ENCODE peak calls at places on chromosomes 13 and 19, in four cellular contexts. B is kidney epithelial cell; U is fibroblast of lung; T is CD4-positive, CD25-positive, alpha-beta regulatory T cell. K is an unnamed sample. For H3K36me3, the result is how much of the 10 kb centered on the place peaks cover.

GRCh38 chr19:35268546-35269424 is at the start of gene USF2:
- DNase-seq in B (no peak), T (peak), U (peak), K (peak)

GRCh38 chr13:91533354-91533753 is 134.9 kb downstream of the GPC5 start:
- DNase-seq in U (no peak), B (no peak), T (no peak), K (no peak)

GRCh38 chr13:99150575-99151370 is 49.9 kb upstream of the UBAC2 start:
- DNase-seq in U (peak), B (peak), T (no peak), K (peak)

GRCh38 chr19:34589730-34590129 is 87.2 kb downstream of the SCGB2B2 start:
- DNase-seq in T (no peak), B (no peak), U (no peak), K (no peak)

GRCh38 chr19:15265849-15266248 is 33.6 kb upstream of the EPHX3 start:
- DNase-seq in U (peak), B (peak), T (no peak), K (peak)

GRCh38 chr13:31053098-31053497 is 108.6 kb downstream of the HSPH1 start:
- DNase-seq in B (no peak), U (no peak), T (no peak), K (peak)

GRCh38 chr13:86608739-86609138 is 809.5 kb upstream of the SLITRK6 start:
- DNase-seq in T (no peak), B (no peak), U (no peak), K (no peak)

GRCh38 chr19:49949735-49950589 is 11.0 kb downstream of the SIGLEC11 start:
- DNase-seq in U (no peak), B (no peak), T (no peak), K (no peak)

GRCh38 chr19:31270897-31271568 is 78.2 kb downstream of the TSHZ3 start:
- DNase-seq in T (no peak), U (peak), B (no peak), K (peak)

GRCh38 chr13:76975863-76976262 is 16.0 kb upstream of the CLN5 start:
- DNase-seq in B (no peak), T (no peak), U (no peak), K (no peak)

GRCh38 chr13:39527961-39528720 is 74.9 kb downstream of the LHFPL6 start:
- DNase-seq in T (no peak), B (peak), U (peak), K (peak)

GRCh38 chr13:112506046-112506445 is 81.9 kb downstream of the TUBGCP3 start:
- DNase-seq in U (no peak), B (no peak), T (no peak), K (no peak)

GRCh38 chr13:21465710-21466160 is 6.6 kb upstream of the ZDHHC20 start:
- DNase-seq in T (no peak), B (no peak), U (no peak), K (no peak)

GRCh38 chr19:51030631-51031030 is 4.2 kb downstream of the KLK12 start:
- DNase-seq in T (no peak), U (no peak), B (no peak), K (no peak)

GRCh38 chr19:45632468-45633196 is 6.6 kb downstream of the EML2 start:
- DNase-seq in U (peak), T (no peak), B (peak), K (peak)

GRCh38 chr13:108326318-108326717 is 56.8 kb downstream of the TNFSF13B start:
- DNase-seq in B (no peak), U (no peak), T (peak), K (no peak)

GRCh38 chr13:111233080-111233479 is 87.4 kb upstream of the TEX29 start:
- DNase-seq in T (no peak), B (no peak), U (no peak), K (no peak)

GRCh38 chr19:58386576-58387337 is at the start of gene RPS5:
- DNase-seq in U (peak), T (peak), B (peak), K (peak)

DNA sequence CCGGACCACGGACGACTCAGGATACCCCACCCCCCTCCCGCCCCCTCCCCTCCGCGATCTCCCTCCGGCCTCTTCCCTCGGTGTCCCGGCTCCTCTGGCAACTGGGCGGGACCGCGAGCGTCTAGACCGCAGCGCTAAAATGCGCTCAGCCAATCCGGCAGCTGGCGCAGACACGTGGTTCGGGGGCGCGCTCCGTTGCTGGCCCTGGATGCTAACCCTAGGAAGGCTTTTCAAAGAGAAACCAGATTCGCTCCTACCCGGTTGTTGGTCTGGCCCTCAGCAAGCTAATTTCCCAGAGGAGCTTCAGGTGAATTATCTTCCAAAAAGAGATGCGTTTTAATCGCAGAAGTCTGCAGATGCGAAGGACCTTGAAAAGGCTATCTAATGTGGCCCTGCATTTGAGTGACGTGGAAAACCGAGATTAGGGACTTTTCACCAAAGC is at the start of gene DZIP1:
- DNase-seq in B (no peak), U (peak), T (peak), K (peak)
- H3K4me3 ChIP-seq in B (peak), U (peak), T (no peak), K (peak)

GRCh38 chr19:19354007-19354406 is 33.4 kb downstream of the MAU2 start:
- DNase-seq in U (no peak), B (no peak), T (no peak), K (no peak)
- H3K36me3 ChIP-seq in U (under half), B (under half), T (under half), K (half or more)

GRCh38 chr19:16566161-16566560 is 6.1 kb downstream of the SLC35E1 start:
- DNase-seq in B (no peak), T (peak), U (no peak), K (no peak)
- H3K4me3 ChIP-seq in B (no peak), T (peak), U (no peak), K (no peak)

GRCh38 chr13:110210604-110210985 is 96.4 kb downstream of the COL4A1 start:
- DNase-seq in U (no peak), T (no peak), B (no peak), K (no peak)
- H3K36me3 ChIP-seq in U (under half), T (under half), B (under half), K (half or more)

DNA sequence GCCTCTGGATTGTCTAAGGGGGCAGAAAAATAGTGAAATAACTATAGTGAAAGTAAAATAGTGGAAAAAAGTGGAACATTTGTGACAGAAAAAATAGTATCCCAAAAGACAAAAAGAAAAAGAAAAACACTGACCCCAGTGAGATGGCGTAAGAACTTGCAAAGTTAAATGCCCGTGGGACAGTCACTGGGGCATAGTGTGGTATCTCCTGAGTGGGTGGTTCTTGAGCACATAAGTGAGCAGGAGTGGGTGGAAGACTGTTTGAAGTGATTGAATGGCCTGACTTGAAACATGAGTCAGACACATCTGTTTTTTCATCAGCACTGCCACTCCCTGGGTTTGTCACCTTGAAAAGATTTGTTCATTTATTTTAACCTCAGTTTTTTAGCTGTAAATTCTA is 2.5 kb downstream of the ZNF430 start:
- DNase-seq in B (peak), T (peak), U (peak), K (peak)
- H3K4me3 ChIP-seq in B (no peak), T (peak), U (no peak), K (peak)

GRCh38 chr13:113821847-113822246 is 42.0 kb downstream of the GAS6 start:
- DNase-seq in B (no peak), U (no peak), T (no peak), K (no peak)
- H3K36me3 ChIP-seq in B (under half), U (under half), T (under half), K (under half)

GRCh38 chr19:39137131-39137530 is 11.5 kb downstream of the PAK4 start:
- DNase-seq in U (no peak), T (no peak), B (no peak), K (no peak)
- H3K4me3 ChIP-seq in U (no peak), T (no peak), B (no peak), K (no peak)

GRCh38 chr19:7977723-7978040 is 27.8 kb downstream of the ELAVL1 start:
- DNase-seq in T (no peak), B (no peak), U (no peak), K (no peak)

GRCh38 chr19:7977021-7977722 is 28.3 kb downstream of the ELAVL1 start:
- DNase-seq in B (no peak), T (no peak), U (no peak), K (no peak)

GRCh38 chr19:7973883-7974282 is 30.4 kb upstream of the TIMM44 start:
- DNase-seq in B (no peak), U (no peak), T (no peak), K (no peak)

GRCh38 chr19:7976461-7976860 is 29.0 kb downstream of the ELAVL1 start:
- DNase-seq in B (no peak), T (no peak), U (no peak), K (no peak)

GRCh38 chr19:7975037-7975436 is 30.4 kb downstream of the ELAVL1 start:
- DNase-seq in B (no peak), U (no peak), T (no peak), K (no peak)
- H3K36me3 ChIP-seq in B (under half), U (under half), T (half or more), K (under half)

K was measured in brain microvascular endothelial cell.